ENCODE peak calls at places on chromosomes 11 and 22, in seven cellular contexts. P is NCI-H1092 treated with DMSO at 0.1 percent for 48 hours; W is NCI-H2081; A is EL; K is activated naive CD4-positive, alpha-beta T cell; O is astrocyte; N is LoVo. Y is an unnamed sample.

GRCh38 chr11:23749762-23750430 is 747.0 kb upstream of the LUZP2 start:
- DNase-seq in A (peak; percentile 13), N (no peak), P (no peak), O (no peak), W (no peak), K (no peak), Y (no peak)

GRCh38 chr11:129620705-129621104 is 194.9 kb upstream of the TMEM45B start:
- DNase-seq in K (no peak), A (no peak), P (peak; percentile 75), N (no peak), O (peak; percentile 54), W (no peak), Y (peak; percentile 51)

GRCh38 chr11:33168605-33169240 is 7.4 kb upstream of the CSTF3 start:
- DNase-seq in A (peak; percentile 22), P (no peak), K (no peak), W (no peak), N (no peak), O (peak; percentile 69), Y (no peak)

GRCh38 chr11:131944709-131945108 is 574.3 kb downstream of the NTM start:
- DNase-seq in N (no peak), K (no peak), W (no peak), P (no peak), A (no peak), O (no peak), Y (no peak)

GRCh38 chr11:121696177-121696863 is 243.6 kb upstream of the SORL1-AS1 start:
- DNase-seq in W (peak; percentile 83), N (no peak), O (peak; percentile 75), K (no peak), A (no peak), P (peak; percentile 89), Y (no peak)

GRCh38 chr11:65817312-65817814 is 16.4 kb upstream of the SNX32 start:
- DNase-seq in K (no peak), N (peak; percentile 28), W (no peak), O (no peak), A (no peak), P (no peak), Y (no peak)

GRCh38 chr11:35114901-35115687 is 23.9 kb upstream of the CD44 start:
- DNase-seq in K (no peak), A (no peak), W (no peak), N (no peak), P (no peak), O (no peak), Y (no peak)

GRCh38 chr11:120566176-120566575 is 54.6 kb downstream of the GRIK4 start:
- DNase-seq in O (peak; percentile 64), K (no peak), W (no peak), A (peak; percentile 41), P (no peak), N (peak; percentile 26), Y (no peak)

GRCh38 chr22:49322861-49323622 is 504.6 kb downstream of the BRD1 start:
- DNase-seq in O (no peak), K (no peak), P (no peak), N (no peak), A (no peak), W (no peak), Y (no peak)

GRCh38 chr11:108890482-108891092 is 225.7 kb downstream of the DDX10 start:
- DNase-seq in W (no peak), P (peak; percentile 25), A (no peak), K (no peak), N (no peak), O (no peak), Y (no peak)

GRCh38 chr11:130037881-130038601 is 31.7 kb upstream of the APLP2 start:
- DNase-seq in O (peak; percentile 75), N (no peak), A (peak; percentile 19), W (no peak), K (no peak), P (no peak), Y (no peak)

GRCh38 chr22:29269230-29269604 is 1.1 kb downstream of the EWSR1 start:
- DNase-seq in N (no peak), O (no peak), A (peak; percentile 12), P (no peak), K (no peak), W (no peak), Y (no peak)

GRCh38 chr22:23458663-23459541 is 121.2 kb downstream of the IGLL1 start:
- DNase-seq in N (no peak), P (no peak), K (no peak), O (no peak), W (no peak), A (no peak), Y (no peak)

GRCh38 chr11:72432347-72433287 is 1.7 kb downstream of the CLPB start:
- DNase-seq in A (no peak), O (no peak), W (no peak), K (no peak), N (no peak), P (no peak), Y (no peak)

GRCh38 chr11:27420217-27420616 is 52.4 kb downstream of the LGR4 start:
- DNase-seq in P (no peak), N (no peak), O (no peak), A (no peak), W (no peak), K (no peak), Y (no peak)

GRCh38 chr11:64717268-64717578 is 5.8 kb downstream of the NRXN2 start:
- DNase-seq in W (no peak), O (no peak), A (no peak), N (no peak), K (no peak), P (no peak), Y (no peak)

GRCh38 chr11:130209944-130210854 is 50.6 kb downstream of the ST14 start:
- DNase-seq in O (no peak), K (no peak), P (no peak), N (no peak), W (no peak), A (no peak), Y (no peak)

GRCh38 chr22:19855504-19856409 is 1.1 kb upstream of the GNB1L start:
- DNase-seq in N (peak; percentile 60), K (no peak), A (peak; percentile 74), P (peak; percentile 82), W (peak; percentile 51), O (peak; percentile 29), Y (no peak)

Y was measured in NCI-H526 treated with DMSO at 0.1 percent for 48 hours.